ENCODE peak calls at places on chromosomes 11 and 22, in four cellular contexts. One of them, this sample, is unnamed.

GRCh38 chr11:130827697-130828377 is 88.4 kb downstream of the SNX19 start:
- DNase-seq in dorsolateral prefrontal cortex: no peak
- DNase-seq in sigmoid colon: peak; percentile 80
- DNase-seq in colonic mucosa: peak; percentile 45
- DNase-seq in this sample: peak; percentile 63

GRCh38 chr11:115911656-115912055 is 407.4 kb upstream of the CADM1 start:
- DNase-seq in colonic mucosa: no peak
- DNase-seq in sigmoid colon: no peak
- DNase-seq in dorsolateral prefrontal cortex: no peak
- DNase-seq in this sample: no peak

GRCh38 chr11:130647371-130647770 is 198.9 kb downstream of the ADAMTS15 start:
- DNase-seq in colonic mucosa: no peak
- DNase-seq in sigmoid colon: no peak
- DNase-seq in dorsolateral prefrontal cortex: no peak
- DNase-seq in this sample: no peak

GRCh38 chr11:27018902-27019544 is 21.6 kb upstream of the BBOX1 start:
- DNase-seq in dorsolateral prefrontal cortex: no peak
- DNase-seq in sigmoid colon: no peak
- DNase-seq in colonic mucosa: no peak
- DNase-seq in this sample: no peak

GRCh38 chr11:111514216-111515031 is at the start of gene HOATZ:
- DNase-seq in colonic mucosa: no peak
- DNase-seq in dorsolateral prefrontal cortex: no peak
- DNase-seq in sigmoid colon: no peak
- DNase-seq in this sample: no peak

GRCh38 chr11:2301631-2302272 is at the start of the genes C11orf21 and TSPAN32:
- DNase-seq in colonic mucosa: peak; percentile 25
- DNase-seq in dorsolateral prefrontal cortex: peak; percentile 22
- DNase-seq in sigmoid colon: no peak
- DNase-seq in this sample: peak; percentile 77

GRCh38 chr11:61713464-61713863 is 33.3 kb downstream of the DAGLA start:
- DNase-seq in dorsolateral prefrontal cortex: no peak
- DNase-seq in sigmoid colon: no peak
- DNase-seq in colonic mucosa: no peak
- DNase-seq in this sample: no peak

GRCh38 chr22:37043828-37044538 is 7.6 kb upstream of the KCTD17 start:
- DNase-seq in colonic mucosa: peak; percentile 90
- DNase-seq in dorsolateral prefrontal cortex: no peak
- DNase-seq in sigmoid colon: no peak
- DNase-seq in this sample: peak; percentile 50

GRCh38 chr11:98411777-98412176 is 609.0 kb upstream of the CNTN5 start:
- DNase-seq in sigmoid colon: no peak
- DNase-seq in colonic mucosa: no peak
- DNase-seq in dorsolateral prefrontal cortex: no peak
- DNase-seq in this sample: no peak

GRCh38 chr22:37498289-37498909 is 12.2 kb upstream of the MFNG start:
- DNase-seq in colonic mucosa: peak; percentile 77
- DNase-seq in dorsolateral prefrontal cortex: no peak
- DNase-seq in sigmoid colon: no peak
- DNase-seq in this sample: no peak

GRCh38 chr11:99766816-99767215 is 746.1 kb downstream of the CNTN5 start:
- DNase-seq in dorsolateral prefrontal cortex: no peak
- DNase-seq in colonic mucosa: no peak
- DNase-seq in sigmoid colon: no peak
- DNase-seq in this sample: no peak
- H3K27ac ChIP-seq in dorsolateral prefrontal cortex: no peak overlapping the region
- H3K27ac ChIP-seq in colonic mucosa: no peak overlapping the region
- H3K27ac ChIP-seq in sigmoid colon: no peak overlapping the region
- H3K27ac ChIP-seq in this sample: no peak overlapping the region

GRCh38 chr22:42366815-42367581 is 65.2 kb downstream of the NFAM1 start:
- DNase-seq in dorsolateral prefrontal cortex: no peak
- DNase-seq in sigmoid colon: peak; percentile 91
- DNase-seq in colonic mucosa: no peak
- DNase-seq in this sample: peak; percentile 54

GRCh38 chr22:42365942-42366660 is 66.1 kb downstream of the NFAM1 start:
- DNase-seq in dorsolateral prefrontal cortex: no peak
- DNase-seq in sigmoid colon: no peak
- DNase-seq in colonic mucosa: no peak
- DNase-seq in this sample: no peak

GRCh38 chr22:42367980-42368378 is 64.2 kb downstream of the NFAM1 start:
- DNase-seq in sigmoid colon: peak; percentile 81
- DNase-seq in colonic mucosa: peak; percentile 48
- DNase-seq in dorsolateral prefrontal cortex: no peak
- DNase-seq in this sample: no peak

GRCh38 chr22:42369250-42370041 is 62.8 kb downstream of the NFAM1 start:
- DNase-seq in sigmoid colon: peak; percentile 97
- DNase-seq in dorsolateral prefrontal cortex: peak; percentile 95
- DNase-seq in colonic mucosa: peak; percentile 96
- DNase-seq in this sample: peak; percentile 91

GRCh38 chr22:42368379-42369249 is 63.6 kb downstream of the NFAM1 start:
- DNase-seq in colonic mucosa: peak; percentile 44
- DNase-seq in dorsolateral prefrontal cortex: no peak
- DNase-seq in sigmoid colon: peak; percentile 77
- DNase-seq in this sample: no peak
- TF ChIP-seq CTCF in colonic mucosa: no peak
- TF ChIP-seq CTCF in dorsolateral prefrontal cortex: no peak
- TF ChIP-seq CTCF in sigmoid colon: no peak
- TF ChIP-seq CTCF in this sample: no peak

GRCh38 chr22:27624705-27625104 is 176.9 kb downstream of the MN1 start:
- DNase-seq in colonic mucosa: no peak
- DNase-seq in sigmoid colon: no peak
- DNase-seq in dorsolateral prefrontal cortex: no peak
- DNase-seq in this sample: no peak

GRCh38 chr22:27621671-27622070 is 179.9 kb downstream of the MN1 start:
- DNase-seq in colonic mucosa: no peak
- DNase-seq in sigmoid colon: no peak
- DNase-seq in dorsolateral prefrontal cortex: no peak
- DNase-seq in this sample: no peak

GRCh38 chr22:27626675-27627443 is 174.7 kb downstream of the MN1 start:
- DNase-seq in sigmoid colon: no peak
- DNase-seq in dorsolateral prefrontal cortex: no peak
- DNase-seq in colonic mucosa: no peak
- DNase-seq in this sample: no peak

GRCh38 chr22:27625769-27626674 is 175.5 kb downstream of the MN1 start:
- DNase-seq in dorsolateral prefrontal cortex: no peak
- DNase-seq in sigmoid colon: no peak
- DNase-seq in colonic mucosa: no peak
- DNase-seq in this sample: no peak

GRCh38 chr22:27624042-27624441 is 177.5 kb downstream of the MN1 start:
- DNase-seq in colonic mucosa: no peak
- DNase-seq in sigmoid colon: no peak
- DNase-seq in dorsolateral prefrontal cortex: no peak
- DNase-seq in this sample: no peak
- H3K27ac ChIP-seq in colonic mucosa: no peak overlapping the region
- H3K27ac ChIP-seq in sigmoid colon: no peak overlapping the region
- H3K27ac ChIP-seq in dorsolateral prefrontal cortex: no peak overlapping the region
- H3K27ac ChIP-seq in this sample: no peak overlapping the region

DNA sequence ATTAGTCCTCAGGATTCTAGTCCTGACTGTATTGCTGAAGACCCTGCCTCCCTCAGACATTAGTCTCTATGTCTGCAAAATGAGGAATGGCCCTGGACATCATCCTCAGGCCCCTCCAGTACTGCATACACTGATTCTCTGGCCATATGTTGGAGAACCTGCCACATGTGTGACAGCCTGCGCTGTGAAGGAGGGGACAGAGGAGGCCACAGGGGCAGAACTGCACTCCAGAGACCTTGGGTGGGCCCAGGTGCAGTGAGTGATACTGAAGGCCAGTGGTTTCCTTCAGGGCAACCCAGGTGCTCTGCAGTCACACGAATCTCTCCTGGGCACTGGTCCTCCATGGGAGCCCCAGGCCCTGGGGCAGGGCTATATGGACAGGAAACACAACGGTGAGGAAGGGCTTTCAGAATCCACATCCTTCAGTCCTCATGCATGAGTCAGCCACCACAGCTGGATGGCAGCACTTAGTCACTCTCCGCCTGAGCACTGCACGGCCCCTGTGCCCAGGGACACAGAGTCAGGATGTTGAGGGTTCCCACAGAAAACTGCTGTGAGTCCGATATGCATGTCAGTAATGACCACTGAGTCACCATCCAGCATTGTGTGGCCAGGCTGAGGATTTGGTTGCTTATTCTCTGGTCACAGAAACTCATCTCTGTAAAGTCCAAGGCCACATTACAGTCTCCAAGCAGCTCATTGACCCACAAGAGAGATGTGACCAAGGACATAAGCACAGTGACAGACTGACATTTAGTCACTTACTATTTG is 39.7 kb downstream of the ME3 start:
- DNase-seq in dorsolateral prefrontal cortex: no peak
- DNase-seq in colonic mucosa: no peak
- DNase-seq in sigmoid colon: peak; percentile 66
- DNase-seq in this sample: no peak
- TF ChIP-seq CTCF in dorsolateral prefrontal cortex: no peak
- TF ChIP-seq CTCF in colonic mucosa: no peak
- TF ChIP-seq CTCF in sigmoid colon: no peak
- TF ChIP-seq CTCF in this sample: peak; percentile 37

GRCh38 chr22:31062566-31063230 is 18.4 kb upstream of the SMTN start:
- DNase-seq in sigmoid colon: no peak
- DNase-seq in dorsolateral prefrontal cortex: no peak
- DNase-seq in colonic mucosa: no peak
- DNase-seq in this sample: no peak
- H3K27ac ChIP-seq in sigmoid colon: no peak overlapping the region
- H3K27ac ChIP-seq in dorsolateral prefrontal cortex: no peak overlapping the region
- H3K27ac ChIP-seq in colonic mucosa: no peak overlapping the region
- H3K27ac ChIP-seq in this sample: no peak overlapping the region

DNA sequence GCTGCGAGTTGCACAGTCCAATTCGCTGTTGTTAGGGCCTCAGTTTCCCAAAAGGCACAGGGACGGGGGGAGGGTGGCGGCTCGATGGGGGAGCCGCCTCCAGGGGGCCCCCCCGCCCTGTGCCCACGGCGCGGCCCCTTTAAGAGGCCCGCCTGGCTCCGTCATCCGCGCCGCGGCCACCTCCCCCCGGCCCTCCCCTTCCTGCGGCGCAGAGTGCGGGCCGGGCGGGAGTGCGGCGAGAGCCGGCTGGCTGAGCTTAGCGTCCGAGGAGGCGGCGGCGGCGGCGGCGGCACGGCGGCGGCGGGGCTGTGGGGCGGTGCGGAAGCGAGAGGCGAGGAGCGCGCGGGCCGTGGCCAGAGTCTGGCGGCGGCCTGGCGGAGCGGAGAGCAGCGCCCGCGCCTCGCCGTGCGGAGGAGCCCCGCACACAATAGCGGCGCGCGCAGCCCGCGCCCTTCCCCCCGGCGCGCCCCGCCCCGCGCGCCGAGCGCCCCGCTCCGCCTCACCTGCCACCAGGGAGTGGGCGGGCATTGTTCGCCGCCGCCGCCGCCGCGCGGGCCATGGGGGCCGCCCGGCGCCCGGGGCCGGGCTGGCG is at the start of gene BCR:
- DNase-seq in dorsolateral prefrontal cortex: peak; percentile 58
- DNase-seq in colonic mucosa: peak; percentile 73
- DNase-seq in sigmoid colon: peak; percentile 89
- DNase-seq in this sample: peak; percentile 79
- TF ChIP-seq CTCF in dorsolateral prefrontal cortex: peak; percentile 25
- TF ChIP-seq CTCF in colonic mucosa: no peak
- TF ChIP-seq CTCF in sigmoid colon: no peak
- TF ChIP-seq CTCF in this sample: no peak

GRCh38 chr22:34973926-34974325 is 92.0 kb upstream of the ISX start:
- DNase-seq in dorsolateral prefrontal cortex: no peak
- DNase-seq in sigmoid colon: no peak
- DNase-seq in colonic mucosa: no peak
- DNase-seq in this sample: no peak

GRCh38 chr22:34975721-34976120 is 90.2 kb upstream of the ISX start:
- DNase-seq in dorsolateral prefrontal cortex: no peak
- DNase-seq in colonic mucosa: no peak
- DNase-seq in sigmoid colon: no peak
- DNase-seq in this sample: no peak

GRCh38 chr22:34972498-34972897 is 93.5 kb upstream of the ISX start:
- DNase-seq in dorsolateral prefrontal cortex: no peak
- DNase-seq in colonic mucosa: no peak
- DNase-seq in sigmoid colon: no peak
- DNase-seq in this sample: no peak

GRCh38 chr22:34971456-34971855 is 94.5 kb upstream of the ISX start:
- DNase-seq in colonic mucosa: no peak
- DNase-seq in dorsolateral prefrontal cortex: no peak
- DNase-seq in sigmoid colon: no peak
- DNase-seq in this sample: no peak

DNA sequence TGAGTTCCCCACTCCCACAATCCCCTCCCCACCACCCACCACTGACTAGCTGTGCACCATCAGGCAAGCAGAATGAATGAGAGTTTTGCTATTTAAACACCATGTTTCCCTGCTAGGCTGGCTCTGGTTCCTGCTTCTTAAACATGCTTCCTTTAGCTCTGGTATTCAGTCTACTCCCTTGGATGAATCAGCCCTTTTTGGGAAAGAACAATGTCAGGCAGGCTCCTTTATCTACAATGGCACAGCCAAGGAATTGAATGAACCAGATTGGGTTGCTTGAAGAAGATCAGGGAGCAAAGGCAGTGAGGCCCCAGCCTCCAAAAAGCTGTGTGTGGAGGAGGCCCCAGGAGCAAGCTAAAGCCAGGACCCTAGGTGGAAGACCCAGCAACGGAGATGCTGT is 92.9 kb upstream of the ISX start:
- DNase-seq in sigmoid colon: no peak
- DNase-seq in dorsolateral prefrontal cortex: no peak
- DNase-seq in colonic mucosa: no peak
- DNase-seq in this sample: no peak
- H3K27ac ChIP-seq in sigmoid colon: no peak overlapping the region
- H3K27ac ChIP-seq in dorsolateral prefrontal cortex: no peak overlapping the region
- H3K27ac ChIP-seq in colonic mucosa: no peak overlapping the region
- H3K27ac ChIP-seq in this sample: no peak overlapping the region